ENCODE peak calls at places on chromosome 20, in seven cellular contexts. N is transverse colon, W is esophagus muscularis mucosa, S is sigmoid colon, J is K562, X is GM12878, R is SK-N-SH. O is an unnamed sample.

GRCh38 chr20:21237956-21238355 is 65.2 kb upstream of the XRN2 start:
- DNase-seq in N (no peak), W (no peak), S (no peak), J (no peak), X (no peak), R (no peak), O (no peak)

GRCh38 chr20:4573564-4574355 is 147.9 kb upstream of the PRND start:
- DNase-seq in N (no peak), W (peak), S (peak), J (no peak), X (no peak), R (no peak), O (no peak)

GRCh38 chr20:44754554-44754953 is 8.9 kb downstream of the KCNK15 start:
- DNase-seq in N (no peak), W (no peak), S (no peak), J (no peak), X (no peak), R (no peak), O (no peak)

GRCh38 chr20:63625771-63626423 is 1.0 kb downstream of the GMEB2 start:
- DNase-seq in N (peak), W (no peak), S (no peak), J (peak), X (no peak), R (peak), O (no peak)

GRCh38 chr20:21513181-21513663 is 642 bp downstream of the NKX2-2 start:
- DNase-seq in N (no peak), W (no peak), S (no peak), J (no peak), X (no peak), R (peak), O (no peak)

GRCh38 chr20:11375368-11375767 is 542.3 kb upstream of the BTBD3 start:
- DNase-seq in N (no peak), W (no peak), S (no peak), J (no peak), X (no peak), R (no peak), O (no peak)

GRCh38 chr20:2698912-2699311 is 6.3 kb downstream of the EBF4 start:
- DNase-seq in N (no peak), W (no peak), S (peak), J (no peak), X (no peak), R (no peak), O (peak)

GRCh38 chr20:33515569-33516216 is 25.8 kb downstream of the CBFA2T2 start:
- DNase-seq in N (no peak), W (no peak), S (no peak), J (peak), X (no peak), R (no peak), O (no peak)

GRCh38 chr20:43190332-43190953 is 737 bp upstream of the PTPRT start:
- DNase-seq in N (no peak), W (no peak), S (no peak), J (no peak), X (no peak), R (peak), O (no peak)

GRCh38 chr20:58696411-58696961 is 3.9 kb downstream of the NPEPL1 start:
- DNase-seq in N (no peak), W (no peak), S (peak), J (no peak), X (no peak), R (no peak), O (no peak)

GRCh38 chr20:37590938-37591490 is 63.3 kb upstream of the BLCAP start:
- DNase-seq in N (no peak), W (no peak), S (no peak), J (no peak), X (no peak), R (no peak), O (no peak)

GRCh38 chr20:41356951-41357350 is 9.7 kb downstream of the EMILIN3 start:
- DNase-seq in N (no peak), W (no peak), S (no peak), J (no peak), X (no peak), R (no peak), O (no peak)

GRCh38 chr20:50387996-50388332 is 122.2 kb upstream of the PTPN1 start:
- DNase-seq in N (no peak), W (no peak), S (no peak), J (no peak), X (no peak), R (no peak), O (no peak)

GRCh38 chr20:47320990-47321805 is 35.3 kb downstream of the ZMYND8 start:
- DNase-seq in N (peak), W (no peak), S (no peak), J (no peak), X (no peak), R (no peak), O (peak)

GRCh38 chr20:56003966-56004365 is 1.4 kb downstream of the CBLN4 start:
- DNase-seq in N (peak), W (no peak), S (no peak), J (no peak), X (no peak), R (peak), O (no peak)

GRCh38 chr20:52049001-52049731 is 142.4 kb downstream of the ZFP64 start:
- DNase-seq in N (no peak), W (no peak), S (no peak), J (no peak), X (no peak), R (no peak), O (no peak)

GRCh38 chr20:59063358-59064213 is 21.0 kb upstream of the PRELID3B start:
- DNase-seq in N (no peak), W (no peak), S (peak), J (peak), X (no peak), R (peak), O (no peak)

DNA sequence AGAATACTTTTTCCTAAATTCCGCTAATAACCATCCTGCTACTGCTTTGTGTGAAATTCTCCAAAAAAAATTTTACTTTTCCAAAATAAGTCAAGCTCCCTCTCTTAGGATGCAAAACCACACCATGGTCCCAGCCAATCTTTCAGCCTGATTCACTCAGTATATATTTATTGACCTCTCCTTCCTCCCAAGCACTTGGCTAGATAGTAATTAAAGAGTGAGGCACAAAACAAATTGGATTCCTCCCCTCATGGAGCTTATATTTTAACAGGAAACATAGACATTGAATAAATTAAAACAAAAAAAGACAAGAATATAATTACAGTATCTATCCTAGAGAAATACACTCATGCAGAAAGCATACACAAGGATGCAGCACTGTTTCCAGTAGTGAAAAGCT is 9.0 kb upstream of the ZNF217 start:
- DNase-seq in N (no peak), W (no peak), S (no peak), J (no peak), X (no peak), R (no peak), O (no peak)
- TF ChIP-seq EP300 in N (no peak), W (no peak), S (no peak), J (no peak), X (no peak), R (no peak), O (no peak)

DNA sequence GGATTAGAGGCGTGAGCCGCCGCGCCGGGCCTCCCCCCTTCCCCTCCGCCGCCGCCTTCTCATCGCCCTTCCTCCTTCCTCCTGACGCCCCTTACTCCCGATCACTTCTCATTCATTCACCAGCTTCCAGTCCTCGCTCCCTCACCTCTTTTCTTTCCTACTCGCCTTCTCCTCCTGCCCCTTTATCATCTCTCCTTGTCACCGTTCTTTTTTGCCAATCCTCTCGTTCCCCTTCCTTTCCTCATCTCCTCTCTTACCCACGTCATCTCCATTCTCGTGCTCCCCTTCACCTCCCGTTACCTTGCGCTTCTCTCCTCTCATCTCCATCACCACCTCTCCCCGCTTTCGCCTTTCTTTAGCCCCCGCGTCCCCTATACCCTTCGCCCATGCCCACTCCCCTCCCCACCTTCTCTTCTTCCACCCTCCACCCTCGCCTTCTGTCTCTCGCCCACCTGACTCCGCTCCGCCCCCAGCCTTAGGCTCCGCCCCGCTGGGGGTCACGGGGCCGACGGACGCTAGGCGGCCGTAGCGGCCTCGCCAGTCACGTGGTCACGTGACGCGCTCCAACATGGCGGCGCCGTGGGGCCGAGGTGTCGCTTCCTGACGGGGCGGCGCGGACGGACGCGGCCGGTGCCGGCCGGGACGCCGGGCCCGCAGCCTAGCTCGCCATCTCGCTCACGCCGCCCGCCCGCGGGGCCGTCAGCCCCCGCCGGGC is at the start of gene ARFGEF2:
- DNase-seq in N (peak), W (peak), S (peak), J (peak), X (peak), R (peak), O (peak)
- TF ChIP-seq POLR2AphosphoS5 in N (peak), W (peak), S (peak), J (peak), X (peak), R (peak), O (peak)

GRCh38 chr20:31603822-31604566 is 1.1 kb upstream of the ID1 start:
- DNase-seq in N (peak), W (peak), S (peak), J (peak), X (peak), R (peak), O (peak)
- TF ChIP-seq EP300 in N (peak), W (peak), S (peak), J (peak), X (no peak), R (peak), O (peak)

DNA sequence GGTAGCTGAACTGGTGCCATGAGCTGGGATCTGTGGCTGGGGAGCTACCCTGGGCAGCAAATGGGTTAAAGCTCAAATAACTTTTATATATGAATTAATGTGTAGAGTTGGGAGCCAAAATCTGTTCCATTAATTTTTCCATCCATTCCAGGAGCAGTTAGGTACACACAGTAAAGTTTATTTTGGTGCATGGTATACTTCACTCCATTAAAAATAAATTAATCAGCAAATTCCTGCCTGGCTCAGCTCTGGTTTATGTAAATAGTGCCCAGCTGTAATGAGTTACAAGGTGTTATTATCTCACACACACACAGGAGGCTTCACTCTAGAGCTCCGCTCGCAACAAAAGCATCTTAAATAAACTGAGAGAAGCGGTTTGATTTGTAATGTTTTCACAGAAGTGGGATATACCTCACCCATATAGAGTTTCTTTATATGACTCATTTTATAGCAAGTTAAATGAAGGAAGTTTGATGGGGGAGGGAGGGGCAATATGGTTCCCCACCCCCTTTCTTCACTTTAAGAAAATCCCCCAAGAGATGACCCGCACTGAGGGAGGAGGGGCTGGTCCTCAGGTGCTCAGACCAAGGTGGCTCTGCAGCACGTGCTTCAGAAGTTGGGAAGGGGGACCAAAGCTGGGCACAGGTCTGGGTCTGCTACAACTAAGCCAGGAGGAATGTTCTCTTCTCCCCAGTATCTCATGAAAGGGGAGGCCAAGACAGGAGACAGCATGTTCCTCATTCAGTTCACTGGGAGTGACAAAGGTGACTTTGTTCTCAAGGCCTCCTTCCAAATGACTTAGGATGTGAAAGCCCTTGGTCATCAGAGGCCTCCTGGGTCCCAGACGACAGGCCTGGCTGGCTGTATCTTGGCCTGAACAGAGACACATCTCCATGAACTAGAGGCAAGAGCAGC is 10.5 kb upstream of the FAM83C start:
- DNase-seq in N (no peak), W (no peak), S (no peak), J (no peak), X (no peak), R (no peak), O (no peak)
- TF ChIP-seq POLR2AphosphoS5 in N (no peak), W (no peak), S (no peak), J (no peak), X (no peak), R (no peak), O (no peak)

DNA sequence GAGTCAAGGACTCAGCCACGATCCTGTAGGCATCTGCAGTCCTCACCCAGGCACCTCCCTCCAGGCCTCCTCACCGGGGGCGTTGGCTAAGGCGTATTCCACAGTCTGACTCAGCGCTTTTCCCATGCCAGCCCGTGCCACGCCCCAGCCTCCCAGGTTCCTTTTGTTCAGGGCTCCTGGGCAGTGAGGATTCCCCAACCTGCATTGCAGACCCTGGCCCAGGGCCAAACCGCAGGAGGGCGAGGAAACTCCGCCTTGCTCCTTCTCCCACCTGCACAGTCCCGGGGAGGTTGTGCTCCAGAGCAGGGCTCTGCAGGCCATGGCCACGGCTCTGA is 202.8 kb upstream of the CST7 start:
- DNase-seq in N (peak), W (no peak), S (no peak), J (no peak), X (no peak), R (no peak), O (peak)
- TF ChIP-seq EP300 in N (no peak), W (no peak), S (no peak), J (no peak), X (no peak), R (no peak), O (no peak)